ENCODE peak calls at places on chromosomes 2 and 18, in eight cellular contexts. U is fibroblast of lung, Z is stomach, H is ascending aorta, S is GM12864, T is fibroblast of pulmonary artery, D is A549, Y is sigmoid colon. L is an unnamed sample.
A peak's percentile ranks its signal among the peaks of the same experiment; 100 is the strongest.

GRCh38 chr18:48428494-48429177 is 19.5 kb upstream of the ZBTB7C start:
- DNase-seq in Z (no peak), D (no peak), Y (no peak), T (no peak), S (no peak), H (no peak), U (peak; percentile 59), L (no peak)

GRCh38 chr2:33042226-33042625 is 95.5 kb downstream of the LTBP1 start:
- DNase-seq in S (no peak), Z (no peak), H (no peak), D (no peak), U (no peak), T (no peak), Y (no peak), L (no peak)

GRCh38 chr2:51032748-51033355 is 920 bp upstream of the NRXN1 start:
- DNase-seq in Z (no peak), T (no peak), D (no peak), H (no peak), S (no peak), U (no peak), Y (no peak), L (no peak)

GRCh38 chr2:50484371-50484770 is 547.6 kb downstream of the NRXN1 start:
- DNase-seq in T (no peak), H (no peak), S (no peak), Z (no peak), Y (no peak), D (no peak), U (no peak), L (no peak)

GRCh38 chr2:238439093-238439849 is 12.5 kb downstream of the ASB1 start:
- DNase-seq in T (peak; percentile 99), Z (peak; percentile 61), D (peak; percentile 91), U (peak; percentile 96), Y (no peak), H (peak; percentile 82), S (no peak), L (peak; percentile 75)

GRCh38 chr2:16546128-16546754 is 119.4 kb downstream of the CYRIA start:
- DNase-seq in S (no peak), D (peak; percentile 42), H (no peak), Z (no peak), U (peak; percentile 32), Y (no peak), T (peak; percentile 67), L (no peak)

GRCh38 chr2:20624884-20625485 is 25.9 kb downstream of the HS1BP3 start:
- DNase-seq in S (no peak), Z (no peak), U (no peak), T (no peak), D (no peak), H (peak; percentile 60), Y (peak; percentile 61), L (no peak)

GRCh38 chr2:3180082-3180908 is 197.3 kb downstream of the EIPR1 start:
- DNase-seq in D (peak; percentile 18), U (no peak), Z (no peak), Y (no peak), S (no peak), H (no peak), T (no peak), L (no peak)

GRCh38 chr18:63260075-63260754 is 59.4 kb downstream of the BCL2 start:
- DNase-seq in S (no peak), U (no peak), H (no peak), T (no peak), D (no peak), Y (no peak), Z (no peak), L (no peak)

GRCh38 chr2:189954989-189955388 is 107.5 kb downstream of the MSTN start:
- DNase-seq in Z (no peak), U (no peak), Y (no peak), H (no peak), S (peak; percentile 53), D (no peak), T (no peak), L (no peak)

GRCh38 chr2:180336550-180336949 is 329.5 kb upstream of the CWC22 start:
- DNase-seq in Y (no peak), Z (no peak), H (no peak), D (no peak), U (no peak), S (no peak), T (no peak), L (no peak)

GRCh38 chr2:241279413-241279812 is 36.1 kb downstream of the HDLBP start:
- DNase-seq in Y (no peak), H (no peak), Z (no peak), D (no peak), T (peak; percentile 41), U (peak; percentile 34), S (no peak), L (no peak)

GRCh38 chr2:202613479-202613878 is 21.3 kb upstream of the FAM117B start:
- DNase-seq in U (no peak), H (no peak), D (no peak), S (no peak), Z (no peak), T (no peak), Y (no peak), L (no peak)

DNA sequence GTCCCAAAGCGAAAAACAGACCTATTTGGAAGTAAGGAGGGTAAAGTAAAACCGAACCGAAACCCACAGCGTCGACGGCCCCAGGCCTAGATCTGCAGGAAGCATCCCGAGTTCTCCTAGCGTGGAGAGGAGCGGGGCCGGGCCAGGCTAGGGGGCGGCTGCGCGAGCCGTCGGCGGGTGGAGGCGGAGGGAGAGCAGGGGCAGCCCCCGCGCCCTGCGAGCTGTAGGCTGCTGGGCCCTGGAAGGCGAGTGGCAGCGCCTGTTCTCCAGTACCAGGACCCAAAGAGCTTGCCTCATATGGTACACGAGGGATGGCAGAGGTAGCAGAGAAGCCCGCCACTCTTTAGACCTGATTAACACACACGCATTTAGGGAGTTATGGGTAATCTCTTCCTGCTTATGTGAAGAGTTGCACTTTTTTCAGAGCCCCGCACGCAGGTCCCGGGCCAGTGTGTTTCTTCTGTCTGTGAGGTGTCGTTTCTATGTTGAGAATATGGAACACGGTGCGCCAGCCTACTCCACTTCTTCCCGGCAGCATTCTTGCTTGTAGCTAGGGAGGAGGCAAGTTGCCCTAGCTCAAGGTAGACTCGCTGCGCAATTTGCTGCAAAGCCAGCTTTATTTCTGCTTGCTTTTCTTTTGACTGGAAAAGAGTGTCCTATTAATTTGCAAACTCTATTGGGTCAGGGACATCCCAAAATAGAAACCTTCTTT is 71.1 kb downstream of the ARHGEF33 start:
- DNase-seq in S (no peak), U (no peak), D (no peak), Z (no peak), H (no peak), T (no peak), Y (peak; percentile 65), L (no peak)
- H3K4me3 ChIP-seq in S (no peak overlapping the region), U (peak overlapping the region; percentile 26), D (no peak overlapping the region), Z (peak overlapping the region; percentile 48), H (peak overlapping the region; percentile 71), T (peak overlapping the region; percentile 41), Y (peak overlapping the region; percentile 49), L (peak overlapping the region; percentile 27)

GRCh38 chr2:231924889-231925275 is 1.3 kb downstream of the NPPC start:
- DNase-seq in T (no peak), H (no peak), Z (no peak), S (no peak), Y (no peak), U (no peak), D (no peak), L (no peak)
- H3K4me3 ChIP-seq in T (no peak overlapping the region), H (peak overlapping the region; percentile 63), Z (peak overlapping the region; percentile 43), S (no peak overlapping the region), Y (peak overlapping the region; percentile 48), U (no peak overlapping the region), D (peak overlapping the region; percentile 47), L (no peak overlapping the region)

DNA sequence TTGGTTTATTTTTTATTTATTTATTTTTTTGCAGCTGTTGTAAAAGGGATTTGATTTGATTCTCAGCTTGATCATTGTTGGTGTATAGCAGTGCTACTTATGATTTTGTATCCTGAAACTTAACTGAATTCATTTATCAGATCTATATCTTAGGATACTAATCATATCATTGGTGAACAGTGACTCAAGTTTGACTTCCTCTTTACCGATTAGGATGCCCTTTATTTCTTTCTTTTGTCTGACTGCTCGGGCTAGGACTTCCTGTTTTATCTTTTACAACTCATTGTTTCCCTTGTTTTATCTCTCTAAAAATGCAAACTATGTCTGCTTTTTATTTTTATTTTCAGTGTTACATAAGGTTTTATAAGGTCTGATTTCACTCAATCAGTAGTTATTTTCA is 23.6 kb downstream of the SP100 start:
- DNase-seq in H (no peak), Z (no peak), S (no peak), T (no peak), D (no peak), Y (no peak), U (no peak), L (no peak)
- H3K4me3 ChIP-seq in H (no peak overlapping the region), Z (no peak overlapping the region), S (no peak overlapping the region), T (peak overlapping the region; percentile 3), D (no peak overlapping the region), Y (no peak overlapping the region), U (no peak overlapping the region), L (no peak overlapping the region)

GRCh38 chr2:30233142-30233961 is 2.0 kb downstream of the LBH start:
- DNase-seq in H (no peak), Z (peak; percentile 13), T (no peak), S (no peak), U (no peak), D (no peak), Y (no peak), L (no peak)
- H3K4me3 ChIP-seq in H (peak overlapping the region; percentile 83), Z (peak overlapping the region; percentile 73), T (peak overlapping the region; percentile 62), S (peak overlapping the region; percentile 62), U (peak overlapping the region; percentile 50), D (peak overlapping the region; percentile 97), Y (peak overlapping the region; percentile 73), L (peak overlapping the region; percentile 69)

GRCh38 chr2:230326453-230327417 is at the start of gene SP140L:
- DNase-seq in U (peak; percentile 85), Y (peak; percentile 85), Z (peak; percentile 77), H (peak; percentile 83), T (peak; percentile 84), D (peak; percentile 55), S (no peak), L (peak; percentile 31)
- H3K4me3 ChIP-seq in U (peak within 1 kb of the TSS; percentile 71), Y (peak within 1 kb of the TSS; percentile 45), Z (peak within 1 kb of the TSS; percentile 42), H (peak within 1 kb of the TSS; percentile 67), T (peak within 1 kb of the TSS; percentile 60), D (peak within 1 kb of the TSS; percentile 11), S (peak within 1 kb of the TSS; percentile 73), L (peak within 1 kb of the TSS; percentile 44)

DNA sequence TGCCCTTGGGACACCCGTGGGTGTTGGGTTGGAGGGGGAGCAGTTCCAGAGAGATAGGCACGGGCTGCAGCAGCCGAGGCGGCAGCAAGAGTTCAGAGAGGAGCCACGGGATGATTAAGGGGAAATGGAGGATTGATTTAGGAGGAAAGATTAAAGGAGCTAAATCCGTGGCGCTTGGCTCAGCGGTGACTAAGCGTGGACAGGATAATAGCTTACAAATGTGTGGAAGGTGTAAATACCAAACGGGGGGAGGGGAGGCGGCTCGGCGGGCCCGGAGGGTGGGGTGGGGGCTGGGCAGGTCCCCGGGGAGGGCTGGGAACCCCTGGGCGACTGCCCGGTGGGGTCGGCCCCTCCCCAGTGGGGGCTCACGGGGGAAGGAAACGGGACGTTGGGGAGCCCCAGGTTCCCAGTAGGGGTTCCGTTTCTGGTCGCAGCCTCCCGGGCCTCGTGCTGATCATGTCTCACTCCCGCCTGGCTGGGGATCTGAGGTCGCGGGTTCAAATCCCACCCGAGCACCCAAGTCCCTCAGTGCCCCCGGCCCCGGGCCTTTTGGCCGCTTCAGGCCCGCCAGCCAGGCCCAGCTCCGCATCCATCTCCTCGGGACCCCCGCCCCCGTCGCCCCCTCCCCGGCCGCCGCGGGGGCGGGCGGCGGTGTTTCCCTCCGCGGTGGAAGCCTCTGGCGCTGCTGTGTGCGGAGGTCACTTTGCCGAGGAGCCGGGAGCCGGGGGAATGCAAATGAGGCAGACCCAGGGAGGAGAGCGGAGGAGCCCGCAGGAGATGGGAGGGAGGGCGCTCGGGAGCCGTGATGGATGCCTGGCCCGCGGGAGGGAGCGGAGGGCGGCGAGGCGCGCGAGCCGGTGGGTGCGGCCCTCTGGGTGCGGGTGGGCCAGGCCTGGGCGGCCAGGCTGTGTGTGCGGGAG is 8.1 kb downstream of the ASIC4 start:
- DNase-seq in Z (no peak), S (no peak), D (no peak), U (peak; percentile 40), H (no peak), Y (peak; percentile 80), T (peak; percentile 46), L (peak; percentile 45)
- H3K4me3 ChIP-seq in Z (peak overlapping the region; percentile 39), S (no peak overlapping the region), D (no peak overlapping the region), U (no peak overlapping the region), H (peak overlapping the region; percentile 63), Y (peak overlapping the region; percentile 48), T (no peak overlapping the region), L (peak overlapping the region; percentile 12)